ENCODE peak calls at places on chromosomes 3 and 15, in six cellular contexts. E, N, W, X, K and Y are unnamed samples.

GRCh38 chr3:146071636-146072035 is 89.3 kb downstream of the PLOD2 start:
- DNase-seq in E (no peak), N (no peak), W (no peak), X (no peak), K (no peak), Y (no peak)

GRCh38 chr15:25543156-25543555 is 104.3 kb upstream of the UBE3A start:
- DNase-seq in E (peak; percentile 39), N (no peak), W (no peak), X (no peak), K (no peak), Y (no peak)

GRCh38 chr3:150184426-150185071 is 213.9 kb upstream of the PFN2 start:
- DNase-seq in E (peak; percentile 11), N (no peak), W (no peak), X (no peak), K (no peak), Y (no peak)

GRCh38 chr3:62587579-62588031 is 214.3 kb upstream of the FEZF2 start:
- DNase-seq in E (peak; percentile 91), N (no peak), W (peak; percentile 84), X (no peak), K (no peak), Y (peak; percentile 90)

GRCh38 chr15:80106051-80106450 is 46.6 kb downstream of the ZFAND6 start:
- DNase-seq in E (peak; percentile 49), N (no peak), W (peak; percentile 43), X (no peak), K (no peak), Y (no peak)

GRCh38 chr3:174346571-174346970 is 512.6 kb upstream of the NAALADL2 start:
- DNase-seq in E (no peak), N (no peak), W (no peak), X (no peak), K (no peak), Y (no peak)

GRCh38 chr15:53759333-53759975 is at the start of gene WDR72:
- DNase-seq in E (no peak), N (peak; percentile 11), W (no peak), X (peak; percentile 81), K (peak; percentile 68), Y (no peak)

GRCh38 chr3:147130461-147130860 is 275.9 kb downstream of the ZIC4 start:
- DNase-seq in E (peak; percentile 39), N (no peak), W (no peak), X (no peak), K (no peak), Y (no peak)

GRCh38 chr3:175648939-175649338 is 789.8 kb downstream of the NAALADL2 start:
- DNase-seq in E (no peak), N (no peak), W (no peak), X (no peak), K (no peak), Y (no peak)

GRCh38 chr3:46935989-46936620 is 40.4 kb downstream of the CCDC12 start:
- DNase-seq in E (no peak), N (no peak), W (no peak), X (no peak), K (no peak), Y (no peak)

GRCh38 chr3:15345051-15345607 is 12.7 kb upstream of the SH3BP5 start:
- DNase-seq in E (no peak), N (no peak), W (no peak), X (no peak), K (no peak), Y (no peak)

GRCh38 chr3:37505415-37505814 is 331.0 kb upstream of the LRRFIP2 start:
- DNase-seq in E (no peak), N (no peak), W (no peak), X (no peak), K (no peak), Y (no peak)

GRCh38 chr3:39788484-39788883 is 20.9 kb upstream of the MYRIP start:
- DNase-seq in E (no peak), N (no peak), W (no peak), X (no peak), K (no peak), Y (no peak)

GRCh38 chr3:188948658-188949400 is 222.9 kb upstream of the TPRG1 start:
- DNase-seq in E (peak; percentile 96), N (no peak), W (peak; percentile 91), X (no peak), K (no peak), Y (peak; percentile 36)

DNA sequence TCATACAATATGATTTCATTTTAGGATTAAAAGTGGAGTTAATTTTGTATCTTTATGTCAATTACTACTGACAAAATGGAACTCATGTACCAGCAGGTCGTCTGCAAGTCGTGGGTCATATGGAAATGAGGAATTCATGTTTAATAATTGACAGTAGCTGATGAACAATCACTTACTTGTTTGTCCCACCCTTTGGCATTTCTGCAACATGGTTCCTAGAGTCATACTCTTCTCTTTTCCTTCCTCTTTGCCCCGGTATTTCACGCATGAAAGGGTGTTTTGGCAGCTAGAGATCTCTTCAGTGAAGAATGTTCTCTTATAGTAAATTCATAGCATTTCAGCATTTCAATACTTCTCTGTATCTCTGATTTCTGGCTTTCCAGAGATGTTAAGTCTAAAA is 133.3 kb upstream of the SLC24A5 start:
- DNase-seq in E (no peak), N (no peak), W (no peak), X (no peak), K (no peak), Y (no peak)
- H3K14ac ChIP-seq in E (no peak overlapping the region), N (no peak overlapping the region), W (no peak overlapping the region), X (no peak overlapping the region), K (no peak overlapping the region), Y (no peak overlapping the region)

DNA sequence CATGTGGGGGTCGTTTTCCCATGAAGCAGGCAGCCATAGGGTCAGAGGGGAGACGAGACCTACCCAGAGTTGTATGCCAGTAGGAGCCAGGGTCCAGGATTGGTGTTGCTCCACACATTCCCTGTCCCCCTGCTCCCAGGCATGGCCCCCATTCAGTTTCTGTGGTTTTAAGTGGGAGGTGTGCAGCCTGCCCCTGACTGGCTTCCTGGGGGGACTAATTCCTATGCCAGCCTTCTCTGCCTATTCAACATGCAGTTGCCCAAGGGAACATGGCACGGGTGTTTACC is 126.3 kb downstream of the EEFSEC start:
- DNase-seq in E (no peak), N (no peak), W (no peak), X (no peak), K (no peak), Y (no peak)
- H3K14ac ChIP-seq in E (peak overlapping the region; percentile 25), N (no peak overlapping the region), W (no peak overlapping the region), X (no peak overlapping the region), K (no peak overlapping the region), Y (peak overlapping the region; percentile 34)

GRCh38 chr15:88989578-88989977 is 76.4 kb upstream of the MFGE8 start:
- DNase-seq in E (peak; percentile 94), N (no peak), W (peak; percentile 84), X (no peak), K (no peak), Y (peak; percentile 94)
- H3K14ac ChIP-seq in E (peak overlapping the region; percentile 88), N (no peak overlapping the region), W (no peak overlapping the region), X (no peak overlapping the region), K (no peak overlapping the region), Y (no peak overlapping the region)

GRCh38 chr3:12965999-12966846 is 107.0 kb downstream of the IQSEC1 start:
- DNase-seq in E (no peak), N (no peak), W (peak; percentile 16), X (no peak), K (no peak), Y (peak; percentile 66)
- H3K14ac ChIP-seq in E (peak overlapping the region; percentile 70), N (no peak overlapping the region), W (no peak overlapping the region), X (no peak overlapping the region), K (no peak overlapping the region), Y (no peak overlapping the region)

GRCh38 chr15:85920926-85921325 is 126.2 kb upstream of the KLHL25 start:
- DNase-seq in E (no peak), N (no peak), W (no peak), X (no peak), K (no peak), Y (no peak)
- H3K14ac ChIP-seq in E (no peak overlapping the region), N (no peak overlapping the region), W (no peak overlapping the region), X (no peak overlapping the region), K (no peak overlapping the region), Y (no peak overlapping the region)